ENCODE peak calls at places on chromosomes 4 and X, in seven cellular contexts. T is SK-MEL-5, R is GDM1, Y is tibial artery, H is NCI-H2171 treated with DMSO at 0.1 percent for 48 hours, U is NCI-H524, D is EH. E is an unnamed sample.

GRCh38 chr4:1053080-1053661 is 41.7 kb downstream of the FGFRL1 start:
- DNase-seq in D (peak; percentile 94), H (no peak), R (no peak), U (peak; percentile 19), T (peak; percentile 8), Y (peak; percentile 61), E (no peak)

GRCh38 chr4:27844359-27844758 is 983.7 kb downstream of the STIM2 start:
- DNase-seq in H (no peak), D (peak; percentile 2), U (no peak), T (no peak), Y (no peak), R (no peak), E (no peak)

GRCh38 chr4:831483-831805 is 5.5 kb upstream of the CPLX1 start:
- DNase-seq in D (no peak), U (no peak), Y (no peak), T (no peak), R (no peak), H (no peak), E (no peak)

GRCh38 chrX:7582191-7582590 is 260.8 kb upstream of the VCX start:
- DNase-seq in U (no peak), H (no peak), T (peak; percentile 61), D (no peak), Y (no peak), R (no peak), E (no peak)

GRCh38 chrX:136954930-136955329 is 74.4 kb upstream of the RBMX start:
- DNase-seq in Y (no peak), T (peak; percentile 49), H (peak; percentile 1), R (no peak), U (peak; percentile 39), D (peak; percentile 34), E (no peak)

GRCh38 chr4:72527038-72527646 is 41.9 kb downstream of the ADAMTS3 start:
- DNase-seq in D (no peak), R (no peak), Y (no peak), T (no peak), H (no peak), U (no peak), E (no peak)

GRCh38 chr4:29259556-29259955 is 1460.6 kb upstream of the PCDH7 start:
- DNase-seq in D (no peak), T (no peak), Y (no peak), H (no peak), R (no peak), U (no peak), E (no peak)

GRCh38 chrX:111159232-111159631 is 63.2 kb downstream of the PAK3 start:
- DNase-seq in R (no peak), Y (no peak), H (no peak), T (no peak), U (no peak), D (no peak), E (no peak)

GRCh38 chr4:106062452-106062875 is 167.2 kb downstream of the NPNT start:
- DNase-seq in U (no peak), Y (no peak), D (peak; percentile 77), H (no peak), T (no peak), R (no peak), E (no peak)

E was measured in HL-60.